ENCODE peak calls at places on chromosome 21, in ten cellular contexts. R is mesothelial cell of epicardium, B is WTC11, N is fibroblast of lung, M is OCI-LY7, P is omental fat pad, C is MM.1S, G is left lung, Q is hepatocyte, V is GM10248. L is an unnamed sample.
A peak's percentile ranks its signal among the peaks of the same experiment; 100 is the strongest.

GRCh38 chr21:36207577-36208320 is 51.1 kb downstream of the DOP1B start:
- DNase-seq in R (no peak), B (no peak), N (no peak), M (no peak), P (no peak), C (no peak), G (no peak), Q (no peak), V (no peak), L (no peak)

GRCh38 chr21:36396971-36397370 is 11.8 kb downstream of the CHAF1B start:
- DNase-seq in R (no peak), B (no peak), N (no peak), M (no peak), P (no peak), C (no peak), G (no peak), Q (no peak), V (no peak), L (no peak)

GRCh38 chr21:30491963-30492428 is at the start of gene KRTAP19-3:
- DNase-seq in R (no peak), B (no peak), N (no peak), M (no peak), P (no peak), C (no peak), G (no peak), Q (no peak), V (no peak), L (no peak)

GRCh38 chr21:44658913-44659595 is 1.3 kb downstream of the KRTAP12-3 start:
- DNase-seq in R (peak; percentile 13), B (no peak), N (no peak), M (no peak), P (no peak), C (no peak), G (no peak), Q (no peak), V (no peak), L (no peak)

GRCh38 chr21:34513109-34513675 is 1.2 kb upstream of the KCNE1 start:
- DNase-seq in R (no peak), B (no peak), N (peak; percentile 84), M (no peak), P (no peak), C (no peak), G (no peak), Q (no peak), V (no peak), L (no peak)

GRCh38 chr21:29939859-29940245 is at the start of gene GRIK1:
- DNase-seq in R (peak; percentile 41), B (peak; percentile 27), N (peak; percentile 16), M (no peak), P (no peak), C (no peak), G (peak; percentile 53), Q (peak; percentile 39), V (no peak), L (no peak)

GRCh38 chr21:24050233-24050632 is 1557.0 kb downstream of the MRPL39 start:
- DNase-seq in R (no peak), B (no peak), N (no peak), M (no peak), P (no peak), C (no peak), G (no peak), Q (no peak), V (no peak), L (no peak)

GRCh38 chr21:45404726-45405270 is at the start of gene COL18A1:
- DNase-seq in R (peak; percentile 57), B (peak; percentile 77), N (peak; percentile 56), M (no peak), P (no peak), C (no peak), G (peak; percentile 86), Q (peak; percentile 88), V (peak; percentile 69), L (no peak)

GRCh38 chr21:45142469-45142868 is 68.1 kb downstream of the ADARB1 start:
- DNase-seq in R (no peak), B (no peak), N (peak; percentile 81), M (no peak), P (no peak), C (no peak), G (no peak), Q (no peak), V (no peak), L (no peak)

GRCh38 chr21:26717146-26717739 is 128.0 kb downstream of the ADAMTS1 start:
- DNase-seq in R (no peak), B (no peak), N (peak; percentile 53), M (peak; percentile 24), P (no peak), C (peak; percentile 27), G (no peak), Q (no peak), V (peak; percentile 13), L (no peak)

GRCh38 chr21:16071082-16071481 is 341.3 kb downstream of the USP25 start:
- DNase-seq in R (no peak), B (no peak), N (peak; percentile 55), M (no peak), P (no peak), C (no peak), G (no peak), Q (no peak), V (no peak), L (no peak)

GRCh38 chr21:16069713-16070112 is 339.9 kb downstream of the USP25 start:
- DNase-seq in R (no peak), B (no peak), N (no peak), M (no peak), P (no peak), C (no peak), G (no peak), Q (no peak), V (no peak), L (no peak)

GRCh38 chr21:16071761-16072160 is 342.0 kb downstream of the USP25 start:
- DNase-seq in R (no peak), B (no peak), N (no peak), M (no peak), P (no peak), C (no peak), G (no peak), Q (no peak), V (no peak), L (no peak)

GRCh38 chr21:16072176-16072575 is 342.4 kb downstream of the USP25 start:
- DNase-seq in R (no peak), B (no peak), N (no peak), M (no peak), P (no peak), C (no peak), G (no peak), Q (no peak), V (no peak), L (no peak)

GRCh38 chr21:16070207-16070651 is 340.4 kb downstream of the USP25 start:
- DNase-seq in R (no peak), B (no peak), N (no peak), M (no peak), P (no peak), C (no peak), G (no peak), Q (no peak), V (no peak), L (no peak)
- TF ChIP-seq CTCF in R (no peak), B (no peak), N (no peak), M (no peak), P (no peak), C (no peak), G (no peak), Q (no peak), V (no peak), L (peak; percentile 46)

GRCh38 chr21:33374080-33374873 is 28.9 kb upstream of the IFNGR2 start:
- DNase-seq in R (no peak), B (peak; percentile 49), N (peak; percentile 79), M (peak; percentile 87), P (no peak), C (peak; percentile 86), G (no peak), Q (peak; percentile 27), V (no peak), L (no peak)
- TF ChIP-seq CTCF in R (no peak), B (no peak), N (peak; percentile 69), M (peak; percentile 95), P (no peak), C (peak; percentile 76), G (peak; percentile 57), Q (peak; percentile 55), V (peak; percentile 55), L (peak; percentile 55)

GRCh38 chr21:39021475-39021832 is 161.8 kb downstream of the PSMG1 start:
- DNase-seq in R (no peak), B (no peak), N (no peak), M (no peak), P (no peak), C (no peak), G (no peak), Q (no peak), V (no peak), L (no peak)

GRCh38 chr21:39024538-39024937 is 158.7 kb downstream of the PSMG1 start:
- DNase-seq in R (no peak), B (no peak), N (no peak), M (no peak), P (no peak), C (no peak), G (no peak), Q (no peak), V (no peak), L (no peak)

GRCh38 chr21:39020751-39021474 is 162.3 kb downstream of the PSMG1 start:
- DNase-seq in R (no peak), B (no peak), N (peak; percentile 85), M (no peak), P (no peak), C (no peak), G (peak; percentile 86), Q (no peak), V (no peak), L (no peak)

GRCh38 chr21:39022901-39023693 is 160.2 kb downstream of the PSMG1 start:
- DNase-seq in R (no peak), B (no peak), N (peak; percentile 49), M (no peak), P (no peak), C (no peak), G (peak; percentile 88), Q (no peak), V (no peak), L (no peak)

GRCh38 chr21:39022035-39022900 is 161.0 kb downstream of the PSMG1 start:
- DNase-seq in R (no peak), B (no peak), N (no peak), M (no peak), P (no peak), C (no peak), G (no peak), Q (no peak), V (no peak), L (no peak)
- TF ChIP-seq CTCF in R (no peak), B (no peak), N (no peak), M (no peak), P (no peak), C (no peak), G (no peak), Q (no peak), V (no peak), L (no peak)

DNA sequence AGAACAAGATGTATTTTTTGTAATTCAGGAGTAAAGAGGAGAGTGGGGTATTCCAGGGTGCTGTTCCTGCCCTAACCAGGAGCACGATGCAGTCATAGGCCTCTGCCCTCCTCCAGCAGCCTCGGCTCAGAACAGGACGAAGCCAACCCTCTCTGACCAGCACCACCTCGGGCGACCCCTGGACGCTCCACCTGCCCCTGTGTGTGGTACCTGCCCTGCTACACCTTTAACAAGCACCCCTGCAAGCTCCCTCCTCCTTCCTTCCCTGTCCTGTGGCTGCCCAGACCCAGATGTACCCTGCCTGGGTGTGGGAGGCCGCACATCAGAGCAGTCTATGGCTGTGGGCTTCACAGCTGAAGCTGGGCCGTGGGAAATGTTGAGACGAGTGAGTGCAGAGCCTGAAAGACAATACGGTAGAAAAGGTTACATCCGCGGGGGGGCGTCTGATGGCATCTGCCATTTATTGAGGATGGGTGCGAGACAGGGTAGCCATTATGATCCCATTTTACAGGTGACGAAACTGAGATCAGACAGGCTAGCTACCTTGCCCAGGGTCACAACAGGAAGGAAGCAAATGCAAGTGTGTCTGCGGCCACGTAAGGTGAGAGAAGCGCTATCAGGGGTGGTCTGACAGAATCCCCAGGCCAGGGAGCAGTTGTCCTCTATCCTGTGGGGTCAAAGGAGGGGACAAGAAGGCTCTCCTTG is 4.6 kb downstream of the ERG start:
- DNase-seq in R (no peak), B (no peak), N (no peak), M (no peak), P (no peak), C (no peak), G (peak; percentile 65), Q (no peak), V (no peak), L (no peak)
- TF ChIP-seq CTCF in R (no peak), B (no peak), N (no peak), M (no peak), P (no peak), C (no peak), G (no peak), Q (no peak), V (no peak), L (no peak)

L was measured in esophagus squamous epithelium.